ENCODE peak calls at places on chromosomes 11 and 22, in six cellular contexts. One of them, this sample, is unnamed.

GRCh38 chr11:55719608-55720160 is 53.6 kb upstream of the OR5D13 start:
- DNase-seq in fibroblast of the conjunctiva: no peak
- DNase-seq in retinal pigment epithelial cell: no peak
- DNase-seq in adrenal gland: no peak
- DNase-seq in iPS-NIHi11: no peak
- DNase-seq in activated CD8-positive, alpha-beta memory T cell treated with anti-CD3 and anti-CD28 coated beads, Interleukin-2, amount 10 ng/mL, durations not matched to agents 7 days and 5 days: no peak
- DNase-seq in this sample: no peak

GRCh38 chr11:69650832-69651344 is 9.9 kb downstream of the CCND1 start:
- DNase-seq in adrenal gland: no peak
- DNase-seq in retinal pigment epithelial cell: no peak
- DNase-seq in iPS-NIHi11: no peak
- DNase-seq in fibroblast of the conjunctiva: no peak
- DNase-seq in activated CD8-positive, alpha-beta memory T cell treated with anti-CD3 and anti-CD28 coated beads, Interleukin-2, amount 10 ng/mL, durations not matched to agents 7 days and 5 days: no peak
- DNase-seq in this sample: no peak

GRCh38 chr11:75743711-75744563 is 24.6 kb upstream of the DGAT2 start:
- DNase-seq in activated CD8-positive, alpha-beta memory T cell treated with anti-CD3 and anti-CD28 coated beads, Interleukin-2, amount 10 ng/mL, durations not matched to agents 7 days and 5 days: no peak
- DNase-seq in fibroblast of the conjunctiva: no peak
- DNase-seq in retinal pigment epithelial cell: no peak
- DNase-seq in adrenal gland: no peak
- DNase-seq in iPS-NIHi11: no peak
- DNase-seq in this sample: no peak

GRCh38 chr11:64355078-64355940 is 3.7 kb upstream of the RPS6KA4 start:
- DNase-seq in iPS-NIHi11: peak; percentile 93
- DNase-seq in activated CD8-positive, alpha-beta memory T cell treated with anti-CD3 and anti-CD28 coated beads, Interleukin-2, amount 10 ng/mL, durations not matched to agents 7 days and 5 days: no peak
- DNase-seq in adrenal gland: peak; percentile 92
- DNase-seq in retinal pigment epithelial cell: peak; percentile 46
- DNase-seq in fibroblast of the conjunctiva: peak; percentile 58
- DNase-seq in this sample: peak; percentile 85

GRCh38 chr22:46393791-46394333 is 58.3 kb downstream of the TRMU start:
- DNase-seq in fibroblast of the conjunctiva: no peak
- DNase-seq in retinal pigment epithelial cell: no peak
- DNase-seq in adrenal gland: no peak
- DNase-seq in iPS-NIHi11: no peak
- DNase-seq in activated CD8-positive, alpha-beta memory T cell treated with anti-CD3 and anti-CD28 coated beads, Interleukin-2, amount 10 ng/mL, durations not matched to agents 7 days and 5 days: no peak
- DNase-seq in this sample: no peak

GRCh38 chr11:9153651-9154050 is 62.3 kb upstream of the SCUBE2 start:
- DNase-seq in fibroblast of the conjunctiva: no peak
- DNase-seq in activated CD8-positive, alpha-beta memory T cell treated with anti-CD3 and anti-CD28 coated beads, Interleukin-2, amount 10 ng/mL, durations not matched to agents 7 days and 5 days: no peak
- DNase-seq in iPS-NIHi11: no peak
- DNase-seq in adrenal gland: no peak
- DNase-seq in retinal pigment epithelial cell: no peak
- DNase-seq in this sample: no peak

GRCh38 chr22:23144926-23145906 is at the start of gene RAB36:
- DNase-seq in activated CD8-positive, alpha-beta memory T cell treated with anti-CD3 and anti-CD28 coated beads, Interleukin-2, amount 10 ng/mL, durations not matched to agents 7 days and 5 days: peak; percentile 92
- DNase-seq in iPS-NIHi11: peak; percentile 97
- DNase-seq in retinal pigment epithelial cell: peak; percentile 99
- DNase-seq in adrenal gland: peak; percentile 100
- DNase-seq in fibroblast of the conjunctiva: peak; percentile 99
- DNase-seq in this sample: peak; percentile 100

GRCh38 chr22:45503816-45504702 is 1.4 kb downstream of the FBLN1 start:
- DNase-seq in adrenal gland: no peak
- DNase-seq in activated CD8-positive, alpha-beta memory T cell treated with anti-CD3 and anti-CD28 coated beads, Interleukin-2, amount 10 ng/mL, durations not matched to agents 7 days and 5 days: no peak
- DNase-seq in retinal pigment epithelial cell: no peak
- DNase-seq in fibroblast of the conjunctiva: no peak
- DNase-seq in iPS-NIHi11: peak; percentile 58
- DNase-seq in this sample: peak; percentile 46

GRCh38 chr11:67356867-67357561 is 3.7 kb upstream of the POLD4 start:
- DNase-seq in retinal pigment epithelial cell: no peak
- DNase-seq in activated CD8-positive, alpha-beta memory T cell treated with anti-CD3 and anti-CD28 coated beads, Interleukin-2, amount 10 ng/mL, durations not matched to agents 7 days and 5 days: peak; percentile 82
- DNase-seq in adrenal gland: peak; percentile 65
- DNase-seq in fibroblast of the conjunctiva: peak; percentile 57
- DNase-seq in iPS-NIHi11: peak; percentile 82
- DNase-seq in this sample: peak; percentile 82

GRCh38 chr11:128291835-128292234 is 295.5 kb downstream of the ETS1 start:
- DNase-seq in iPS-NIHi11: no peak
- DNase-seq in adrenal gland: no peak
- DNase-seq in activated CD8-positive, alpha-beta memory T cell treated with anti-CD3 and anti-CD28 coated beads, Interleukin-2, amount 10 ng/mL, durations not matched to agents 7 days and 5 days: peak; percentile 58
- DNase-seq in fibroblast of the conjunctiva: no peak
- DNase-seq in retinal pigment epithelial cell: no peak
- DNase-seq in this sample: no peak

GRCh38 chr22:48579035-48579914 is 1248.4 kb downstream of the BRD1 start:
- DNase-seq in activated CD8-positive, alpha-beta memory T cell treated with anti-CD3 and anti-CD28 coated beads, Interleukin-2, amount 10 ng/mL, durations not matched to agents 7 days and 5 days: no peak
- DNase-seq in adrenal gland: no peak
- DNase-seq in retinal pigment epithelial cell: no peak
- DNase-seq in iPS-NIHi11: no peak
- DNase-seq in fibroblast of the conjunctiva: no peak
- DNase-seq in this sample: no peak

GRCh38 chr11:1829039-1829820 is 5.6 kb upstream of the SYT8 start:
- DNase-seq in fibroblast of the conjunctiva: no peak
- DNase-seq in activated CD8-positive, alpha-beta memory T cell treated with anti-CD3 and anti-CD28 coated beads, Interleukin-2, amount 10 ng/mL, durations not matched to agents 7 days and 5 days: peak; percentile 38
- DNase-seq in iPS-NIHi11: no peak
- DNase-seq in adrenal gland: no peak
- DNase-seq in retinal pigment epithelial cell: peak; percentile 81
- DNase-seq in this sample: no peak

GRCh38 chr11:110947100-110947499 is 234.9 kb upstream of the ARHGAP20 start:
- DNase-seq in iPS-NIHi11: no peak
- DNase-seq in adrenal gland: no peak
- DNase-seq in fibroblast of the conjunctiva: no peak
- DNase-seq in activated CD8-positive, alpha-beta memory T cell treated with anti-CD3 and anti-CD28 coated beads, Interleukin-2, amount 10 ng/mL, durations not matched to agents 7 days and 5 days: no peak
- DNase-seq in retinal pigment epithelial cell: no peak
- DNase-seq in this sample: no peak

This sample was measured in WTC11.